ENCODE peak calls at places on chromosome 1, in four cellular contexts. J, E, S and T are unnamed samples.

GRCh38 chr1:36217667-36218066 is 6.6 kb upstream of the THRAP3 start:
- DNase-seq in S (no peak), E (no peak), J (peak; percentile 55), T (no peak)

GRCh38 chr1:111624382-111624781 is 4.8 kb downstream of the RAP1A start:
- DNase-seq in S (no peak), J (no peak), E (no peak), T (no peak)

GRCh38 chr1:17673335-17674075 is 81.6 kb upstream of the ACTL8 start:
- DNase-seq in S (no peak), E (no peak), J (no peak), T (peak; percentile 40)

GRCh38 chr1:66251521-66251920 is 282.4 kb upstream of the SGIP1 start:
- DNase-seq in E (no peak), S (no peak), J (peak; percentile 14), T (no peak)

GRCh38 chr1:85824066-85824835 is 116.0 kb upstream of the ZNHIT6 start:
- DNase-seq in E (no peak), S (no peak), J (no peak), T (no peak)

GRCh38 chr1:18666317-18666920 is 35.8 kb downstream of the PAX7 start:
- DNase-seq in S (no peak), E (no peak), J (no peak), T (no peak)

GRCh38 chr1:152110860-152111514 is 4.3 kb downstream of the TCHH start:
- DNase-seq in J (peak; percentile 48), S (no peak), E (no peak), T (no peak)

GRCh38 chr1:172406968-172407367 is 13.5 kb upstream of the C1orf105 start:
- DNase-seq in S (no peak), E (no peak), J (no peak), T (no peak)

GRCh38 chr1:211638723-211639122 is 36.7 kb downstream of the NEK2 start:
- DNase-seq in E (no peak), J (peak; percentile 44), S (no peak), T (no peak)

GRCh38 chr1:21042920-21043605 is 133.6 kb downstream of the EIF4G3 start:
- DNase-seq in E (peak; percentile 11), S (no peak), J (peak; percentile 31), T (no peak)

GRCh38 chr1:150576794-150577556 is 2.4 kb downstream of the MCL1 start:
- DNase-seq in J (no peak), S (no peak), E (no peak), T (no peak)

GRCh38 chr1:94527447-94528031 is 14.0 kb downstream of the F3 start:
- DNase-seq in E (no peak), S (no peak), J (peak; percentile 55), T (no peak)

GRCh38 chr1:85572574-85572973 is 8.0 kb upstream of the CCN1 start:
- DNase-seq in J (no peak), S (no peak), E (no peak), T (no peak)

GRCh38 chr1:38929054-38929453 is 12.6 kb downstream of the RHBDL2 start:
- DNase-seq in J (no peak), E (no peak), S (no peak), T (no peak)

GRCh38 chr1:82565546-82565945 is 764.8 kb downstream of the ADGRL2 start:
- DNase-seq in S (no peak), E (no peak), J (peak; percentile 66), T (no peak)